ENCODE peak calls at places on chromosomes 12 and 14, in five cellular contexts. Q is aorta, N is right cardiac atrium, C is pancreas, M is NT2/D1. I is an unnamed sample.

GRCh38 chr14:36221097-36221496 is 44.6 kb upstream of the PTCSC3 start:
- DNase-seq in N (no peak), C (no peak), Q (no peak), M (peak; percentile 5), I (no peak)

GRCh38 chr12:75207338-75208083 is 2.1 kb downstream of the KCNC2 start:
- DNase-seq in N (peak; percentile 30), Q (no peak), M (no peak), C (peak; percentile 56), I (no peak)

GRCh38 chr12:22461786-22462185 is 82.6 kb downstream of the C2CD5 start:
- DNase-seq in C (no peak), M (no peak), N (no peak), Q (no peak), I (no peak)

GRCh38 chr12:102478416-102479098 is 1.8 kb downstream of the IGF1 start:
- DNase-seq in N (no peak), Q (no peak), C (no peak), M (peak; percentile 40), I (no peak)

GRCh38 chr14:74555476-74556050 is 56.5 kb downstream of the LTBP2 start:
- DNase-seq in N (no peak), M (no peak), Q (no peak), C (no peak), I (no peak)

GRCh38 chr12:47818701-47819543 is 781 bp downstream of the HDAC7 start:
- DNase-seq in N (peak; percentile 92), Q (peak; percentile 88), M (no peak), C (peak; percentile 82), I (no peak)

GRCh38 chr14:54223978-54224377 is 172.8 kb upstream of the CDKN3 start:
- DNase-seq in N (no peak), Q (no peak), C (no peak), M (no peak), I (no peak)

GRCh38 chr12:115810166-115810565 is 467.3 kb downstream of the MED13L start:
- DNase-seq in M (no peak), C (no peak), Q (no peak), N (no peak), I (no peak)

GRCh38 chr12:87952850-87953249 is 76.4 kb downstream of the C12orf50 start:
- DNase-seq in C (no peak), M (no peak), N (no peak), Q (no peak), I (no peak)

GRCh38 chr14:22563987-22564386 is 25.0 kb downstream of the DAD1 start:
- DNase-seq in C (no peak), N (no peak), Q (no peak), M (no peak), I (no peak)

GRCh38 chr12:19960527-19960926 is 407.8 kb upstream of the PDE3A start:
- DNase-seq in M (no peak), N (no peak), Q (no peak), C (no peak), I (no peak)

GRCh38 chr12:84817297-84817696 is 95.3 kb downstream of the SLC6A15 start:
- DNase-seq in M (no peak), Q (no peak), N (no peak), C (no peak), I (no peak)

GRCh38 chr12:127284021-127284420 is 982.9 kb upstream of the TMEM132C start:
- DNase-seq in M (no peak), N (no peak), C (no peak), Q (no peak), I (no peak)

GRCh38 chr12:47458273-47458672 is 247.6 kb downstream of the RPAP3 start:
- DNase-seq in M (no peak), N (no peak), C (no peak), Q (no peak), I (no peak)

GRCh38 chr12:89140141-89140540 is 212.2 kb downstream of the DUSP6 start:
- DNase-seq in N (no peak), M (no peak), C (no peak), Q (no peak), I (no peak)

GRCh38 chr12:123027726-123028445 is 47.4 kb downstream of the ARL6IP4 start:
- DNase-seq in N (no peak), Q (peak; percentile 31), C (peak; percentile 30), M (no peak), I (no peak)

GRCh38 chr14:69495341-69495921 is 10.9 kb downstream of the PLEKHD1 start:
- DNase-seq in M (no peak), Q (no peak), N (no peak), C (no peak), I (no peak)

GRCh38 chr14:64891839-64892375 is 12.2 kb upstream of the SPTB start:
- DNase-seq in C (no peak), N (no peak), M (no peak), Q (no peak), I (no peak)

GRCh38 chr12:45587877-45588530 is 141.5 kb upstream of the ARID2 start:
- DNase-seq in Q (no peak), N (no peak), M (no peak), C (no peak), I (no peak)

GRCh38 chr14:32933623-32933942 is 5.1 kb upstream of the NPAS3 start:
- DNase-seq in N (no peak), M (no peak), C (no peak), Q (no peak), I (no peak)

GRCh38 chr12:106299193-106299794 is 3.2 kb upstream of the TCP11L2 start:
- DNase-seq in M (no peak), C (no peak), Q (no peak), N (peak; percentile 78), I (no peak)

GRCh38 chr12:19759229-19759628 is 319.9 kb downstream of the AEBP2 start:
- DNase-seq in C (no peak), Q (peak; percentile 41), M (no peak), N (no peak), I (no peak)

GRCh38 chr14:56180754-56181542 is 62.7 kb downstream of the PELI2 start:
- DNase-seq in Q (no peak), C (no peak), N (no peak), M (no peak), I (no peak)

GRCh38 chr12:646303-647038 is 16.8 kb downstream of the NINJ2 start:
- DNase-seq in N (peak; percentile 92), C (no peak), Q (peak; percentile 81), M (no peak), I (no peak)

GRCh38 chr14:74572829-74573360 is 39.1 kb downstream of the LTBP2 start:
- DNase-seq in N (no peak), C (no peak), Q (peak; percentile 53), M (no peak), I (no peak)

GRCh38 chr12:57864811-57865751 is 18.6 kb upstream of the CTDSP2 start:
- DNase-seq in C (peak; percentile 87), Q (peak; percentile 91), N (peak; percentile 95), M (no peak), I (no peak)

GRCh38 chr14:69573841-69574265 is 818 bp downstream of the CCDC177 start:
- DNase-seq in C (peak; percentile 56), N (no peak), M (no peak), Q (no peak), I (no peak)

GRCh38 chr14:21703357-21704339 is 30.0 kb upstream of the OR4E1 start:
- DNase-seq in N (no peak), M (no peak), C (no peak), Q (no peak), I (no peak)

GRCh38 chr14:53772936-53773335 is 183.7 kb downstream of the BMP4 start:
- DNase-seq in N (no peak), Q (no peak), C (no peak), M (no peak), I (no peak)

GRCh38 chr14:31084385-31084784 is 58.2 kb upstream of the STRN3 start:
- DNase-seq in M (no peak), N (no peak), Q (no peak), C (no peak), I (no peak)

GRCh38 chr12:11839093-11839641 is 189.7 kb downstream of the ETV6 start:
- DNase-seq in N (peak; percentile 68), M (no peak), Q (peak; percentile 73), C (no peak), I (no peak)

GRCh38 chr14:54108481-54109471 is 152.2 kb upstream of the BMP4 start:
- DNase-seq in Q (no peak), N (no peak), M (no peak), C (no peak), I (no peak)

GRCh38 chr12:19648173-19648572 is 208.9 kb downstream of the AEBP2 start:
- DNase-seq in C (no peak), Q (no peak), N (no peak), M (no peak), I (no peak)

GRCh38 chr12:116426391-116427136 is 132.6 kb upstream of the MAP1LC3B2 start:
- DNase-seq in N (peak; percentile 74), M (peak; percentile 98), C (no peak), Q (peak; percentile 86), I (no peak)

GRCh38 chr14:91493169-91493568 is 16.9 kb downstream of the PPP4R3A start:
- DNase-seq in M (no peak), Q (no peak), N (no peak), C (no peak), I (no peak)

GRCh38 chr14:23631702-23632460 is 4.3 kb upstream of the DHRS2 start:
- DNase-seq in C (peak; percentile 92), M (peak; percentile 65), Q (peak; percentile 71), N (peak; percentile 79), I (peak; percentile 78)

GRCh38 chr14:23630687-23631086 is 5.5 kb upstream of the DHRS2 start:
- DNase-seq in Q (no peak), C (no peak), M (no peak), N (no peak), I (no peak)

GRCh38 chr14:23632461-23633159 is 3.6 kb upstream of the DHRS2 start:
- DNase-seq in C (no peak), M (no peak), Q (no peak), N (no peak), I (no peak)

GRCh38 chr14:23631234-23631633 is 4.9 kb upstream of the DHRS2 start:
- DNase-seq in Q (no peak), N (no peak), M (no peak), C (no peak), I (no peak)

GRCh38 chr14:23633160-23633701 is 2.9 kb upstream of the DHRS2 start:
- DNase-seq in Q (no peak), N (no peak), C (no peak), M (no peak), I (no peak)
- H3K4me3 ChIP-seq in Q (no peak overlapping the region), N (no peak overlapping the region), C (no peak overlapping the region), M (no peak overlapping the region), I (no peak overlapping the region)

GRCh38 chr12:107903377-107904061 is 129.0 kb downstream of the ASCL4 start:
- DNase-seq in Q (peak; percentile 64), M (peak; percentile 77), N (peak; percentile 82), C (peak; percentile 90), I (peak; percentile 47)
- H3K4me3 ChIP-seq in Q (no peak overlapping the region), M (peak overlapping the region; percentile 48), N (peak overlapping the region; percentile 7), C (peak overlapping the region; percentile 10), I (peak overlapping the region; percentile 27)

GRCh38 chr12:109115758-109116610 is at the start of gene ACACB:
- DNase-seq in C (peak; percentile 70), M (no peak), Q (no peak), N (peak; percentile 87), I (no peak)
- H3K4me3 ChIP-seq in C (no peak within 1 kb of the TSS), M (no peak within 1 kb of the TSS), Q (no peak within 1 kb of the TSS), N (peak within 1 kb of the TSS; percentile 63), I (no peak within 1 kb of the TSS)

GRCh38 chr12:53992377-53992776 is 7.4 kb downstream of the HOXC10 start:
- DNase-seq in Q (no peak), N (no peak), M (no peak), C (no peak), I (no peak)
- H3K4me3 ChIP-seq in Q (no peak overlapping the region), N (no peak overlapping the region), M (no peak overlapping the region), C (no peak overlapping the region), I (no peak overlapping the region)

I was measured in iPS DF 6.9.